ENCODE peak calls at places on chromosomes 6 and 20, in nine cellular contexts. One of them, this sample, is unnamed.

GRCh38 chr6:162605881-162606280 is 121.7 kb downstream of the PRKN start:
- DNase-seq in right cardiac atrium: no peak
- DNase-seq in A549: no peak
- DNase-seq in GM23338: no peak
- DNase-seq in mesendoderm: no peak
- DNase-seq in right atrium auricular region: no peak
- DNase-seq in HCT116: no peak
- DNase-seq in heart left ventricle: no peak
- DNase-seq in pancreas: no peak
- DNase-seq in this sample: no peak

GRCh38 chr6:114543696-114544095 is 200.9 kb upstream of the HS3ST5 start:
- DNase-seq in right cardiac atrium: no peak
- DNase-seq in right atrium auricular region: no peak
- DNase-seq in HCT116: no peak
- DNase-seq in A549: no peak
- DNase-seq in pancreas: no peak
- DNase-seq in heart left ventricle: no peak
- DNase-seq in GM23338: peak
- DNase-seq in mesendoderm: peak
- DNase-seq in this sample: no peak

GRCh38 chr6:9612489-9612888 is 802.4 kb downstream of the TFAP2A start:
- DNase-seq in heart left ventricle: no peak
- DNase-seq in right cardiac atrium: no peak
- DNase-seq in pancreas: no peak
- DNase-seq in mesendoderm: no peak
- DNase-seq in A549: no peak
- DNase-seq in HCT116: no peak
- DNase-seq in right atrium auricular region: no peak
- DNase-seq in GM23338: no peak
- DNase-seq in this sample: no peak

GRCh38 chr20:45056473-45057148 is 44.3 kb downstream of the KCNS1 start:
- DNase-seq in right atrium auricular region: no peak
- DNase-seq in GM23338: no peak
- DNase-seq in heart left ventricle: no peak
- DNase-seq in pancreas: peak
- DNase-seq in right cardiac atrium: no peak
- DNase-seq in mesendoderm: no peak
- DNase-seq in A549: no peak
- DNase-seq in HCT116: no peak
- DNase-seq in this sample: no peak

GRCh38 chr20:17863577-17864292 is 104.9 kb downstream of the SNX5 start:
- DNase-seq in A549: peak
- DNase-seq in mesendoderm: no peak
- DNase-seq in right atrium auricular region: no peak
- DNase-seq in heart left ventricle: no peak
- DNase-seq in pancreas: peak
- DNase-seq in GM23338: no peak
- DNase-seq in HCT116: no peak
- DNase-seq in right cardiac atrium: no peak
- DNase-seq in this sample: peak

GRCh38 chr6:133248241-133249001 is 7.3 kb downstream of the EYA4 start:
- DNase-seq in heart left ventricle: no peak
- DNase-seq in right atrium auricular region: no peak
- DNase-seq in HCT116: no peak
- DNase-seq in mesendoderm: no peak
- DNase-seq in pancreas: no peak
- DNase-seq in GM23338: no peak
- DNase-seq in A549: peak
- DNase-seq in right cardiac atrium: no peak
- DNase-seq in this sample: no peak

GRCh38 chr20:63122626-63123025 is 93.3 kb downstream of the YTHDF1 start:
- DNase-seq in right cardiac atrium: no peak
- DNase-seq in pancreas: no peak
- DNase-seq in A549: no peak
- DNase-seq in right atrium auricular region: no peak
- DNase-seq in heart left ventricle: no peak
- DNase-seq in mesendoderm: no peak
- DNase-seq in GM23338: no peak
- DNase-seq in HCT116: no peak
- DNase-seq in this sample: no peak

GRCh38 chr6:2505624-2506023 is 245.1 kb downstream of the MYLK4 start:
- DNase-seq in HCT116: peak
- DNase-seq in right atrium auricular region: no peak
- DNase-seq in A549: peak
- DNase-seq in GM23338: peak
- DNase-seq in mesendoderm: peak
- DNase-seq in right cardiac atrium: no peak
- DNase-seq in heart left ventricle: no peak
- DNase-seq in pancreas: no peak
- DNase-seq in this sample: no peak

GRCh38 chr6:40328376-40328987 is 258.7 kb downstream of the LRFN2 start:
- DNase-seq in pancreas: peak
- DNase-seq in GM23338: peak
- DNase-seq in mesendoderm: peak
- DNase-seq in HCT116: peak
- DNase-seq in right cardiac atrium: no peak
- DNase-seq in heart left ventricle: no peak
- DNase-seq in A549: peak
- DNase-seq in right atrium auricular region: no peak
- DNase-seq in this sample: peak

GRCh38 chr6:87756858-87757257 is 54.8 kb upstream of the AKIRIN2 start:
- DNase-seq in heart left ventricle: peak
- DNase-seq in mesendoderm: peak
- DNase-seq in A549: peak
- DNase-seq in HCT116: no peak
- DNase-seq in GM23338: no peak
- DNase-seq in right cardiac atrium: peak
- DNase-seq in right atrium auricular region: peak
- DNase-seq in pancreas: no peak
- DNase-seq in this sample: peak

GRCh38 chr6:33820243-33820642 is 16.4 kb upstream of the MLN start:
- DNase-seq in A549: no peak
- DNase-seq in GM23338: no peak
- DNase-seq in HCT116: no peak
- DNase-seq in right atrium auricular region: no peak
- DNase-seq in right cardiac atrium: no peak
- DNase-seq in heart left ventricle: no peak
- DNase-seq in mesendoderm: no peak
- DNase-seq in pancreas: no peak
- DNase-seq in this sample: no peak

GRCh38 chr20:12237772-12238171 is 320.1 kb downstream of the BTBD3 start:
- DNase-seq in right atrium auricular region: peak
- DNase-seq in right cardiac atrium: peak
- DNase-seq in mesendoderm: no peak
- DNase-seq in pancreas: no peak
- DNase-seq in A549: no peak
- DNase-seq in GM23338: no peak
- DNase-seq in HCT116: no peak
- DNase-seq in heart left ventricle: peak
- DNase-seq in this sample: no peak

GRCh38 chr6:34229877-34230276 is 6.8 kb upstream of the HMGA1 start:
- DNase-seq in mesendoderm: no peak
- DNase-seq in A549: no peak
- DNase-seq in GM23338: no peak
- DNase-seq in pancreas: no peak
- DNase-seq in right cardiac atrium: no peak
- DNase-seq in right atrium auricular region: no peak
- DNase-seq in HCT116: no peak
- DNase-seq in heart left ventricle: no peak
- DNase-seq in this sample: no peak

GRCh38 chr6:75830959-75831885 is 82.2 kb downstream of the MYO6 start:
- DNase-seq in GM23338: no peak
- DNase-seq in A549: no peak
- DNase-seq in right cardiac atrium: no peak
- DNase-seq in mesendoderm: no peak
- DNase-seq in pancreas: no peak
- DNase-seq in right atrium auricular region: no peak
- DNase-seq in HCT116: no peak
- DNase-seq in heart left ventricle: no peak
- DNase-seq in this sample: no peak

GRCh38 chr20:16011061-16011460 is 562.2 kb downstream of the KIF16B start:
- DNase-seq in GM23338: no peak
- DNase-seq in right atrium auricular region: no peak
- DNase-seq in right cardiac atrium: no peak
- DNase-seq in HCT116: no peak
- DNase-seq in heart left ventricle: no peak
- DNase-seq in pancreas: no peak
- DNase-seq in mesendoderm: no peak
- DNase-seq in A549: no peak
- DNase-seq in this sample: no peak

GRCh38 chr6:75244063-75244575 is 518 bp upstream of the COX7A2 start:
- DNase-seq in heart left ventricle: no peak
- DNase-seq in mesendoderm: no peak
- DNase-seq in right atrium auricular region: no peak
- DNase-seq in A549: no peak
- DNase-seq in pancreas: no peak
- DNase-seq in right cardiac atrium: no peak
- DNase-seq in HCT116: no peak
- DNase-seq in GM23338: no peak
- DNase-seq in this sample: no peak

DNA sequence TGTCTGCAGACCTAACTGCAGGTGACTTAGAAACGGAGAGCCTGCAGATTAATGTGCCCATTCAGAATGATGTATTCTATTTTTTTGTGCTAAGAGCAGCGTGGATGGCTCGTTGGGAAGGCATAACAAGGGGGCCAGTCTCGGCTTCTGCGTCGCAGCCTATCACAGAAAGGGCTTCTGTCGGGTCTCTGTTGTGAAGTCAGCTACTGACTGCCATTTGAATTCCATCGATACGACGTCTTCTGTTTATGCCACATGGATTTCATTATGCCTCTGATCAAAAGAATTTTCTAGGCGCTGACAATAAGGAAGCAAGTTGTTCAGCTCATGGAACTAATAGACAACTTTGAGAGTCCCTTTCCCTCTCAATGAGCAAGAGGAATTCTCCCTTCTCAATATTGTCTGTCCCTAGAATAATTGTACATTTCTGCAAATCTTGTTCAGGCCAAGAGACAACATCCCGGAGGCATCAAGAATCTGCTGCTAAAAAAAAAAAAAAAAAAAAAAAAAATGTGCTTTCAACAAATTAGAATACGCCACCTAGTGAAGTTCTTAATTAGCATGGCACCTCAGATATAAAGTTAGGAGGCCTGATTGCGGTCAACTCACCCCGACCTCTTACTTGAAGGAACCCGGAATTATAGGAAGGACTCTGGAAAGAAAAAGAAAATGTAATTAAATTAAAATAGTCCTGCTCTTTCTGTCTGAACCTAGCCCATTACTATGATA is 223.9 kb downstream of the TSHZ2 start:
- DNase-seq in mesendoderm: no peak
- DNase-seq in pancreas: no peak
- DNase-seq in right atrium auricular region: no peak
- DNase-seq in GM23338: no peak
- DNase-seq in heart left ventricle: no peak
- DNase-seq in A549: no peak
- DNase-seq in right cardiac atrium: no peak
- DNase-seq in HCT116: no peak
- DNase-seq in this sample: no peak
- H3K27ac ChIP-seq in mesendoderm: no peak
- H3K27ac ChIP-seq in pancreas: no peak
- H3K27ac ChIP-seq in right atrium auricular region: no peak
- H3K27ac ChIP-seq in GM23338: no peak
- H3K27ac ChIP-seq in heart left ventricle: no peak
- H3K27ac ChIP-seq in A549: no peak
- H3K27ac ChIP-seq in right cardiac atrium: no peak
- H3K27ac ChIP-seq in HCT116: no peak
- H3K27ac ChIP-seq in this sample: no peak

GRCh38 chr20:32991386-32991785 is 12.8 kb downstream of the SUN5 start:
- DNase-seq in right atrium auricular region: no peak
- DNase-seq in heart left ventricle: no peak
- DNase-seq in A549: no peak
- DNase-seq in mesendoderm: no peak
- DNase-seq in GM23338: no peak
- DNase-seq in right cardiac atrium: no peak
- DNase-seq in pancreas: no peak
- DNase-seq in HCT116: no peak
- DNase-seq in this sample: no peak
- H3K27ac ChIP-seq in right atrium auricular region: no peak
- H3K27ac ChIP-seq in heart left ventricle: no peak
- H3K27ac ChIP-seq in A549: no peak
- H3K27ac ChIP-seq in mesendoderm: no peak
- H3K27ac ChIP-seq in GM23338: no peak
- H3K27ac ChIP-seq in right cardiac atrium: no peak
- H3K27ac ChIP-seq in pancreas: no peak
- H3K27ac ChIP-seq in HCT116: no peak
- H3K27ac ChIP-seq in this sample: no peak

GRCh38 chr20:32613596-32614053 is 28.5 kb upstream of the NOL4L start:
- DNase-seq in GM23338: no peak
- DNase-seq in A549: no peak
- DNase-seq in pancreas: no peak
- DNase-seq in right cardiac atrium: no peak
- DNase-seq in mesendoderm: no peak
- DNase-seq in right atrium auricular region: no peak
- DNase-seq in heart left ventricle: no peak
- DNase-seq in HCT116: no peak
- DNase-seq in this sample: no peak
- H3K27ac ChIP-seq in GM23338: no peak
- H3K27ac ChIP-seq in A549: no peak
- H3K27ac ChIP-seq in pancreas: no peak
- H3K27ac ChIP-seq in right cardiac atrium: no peak
- H3K27ac ChIP-seq in mesendoderm: no peak
- H3K27ac ChIP-seq in right atrium auricular region: no peak
- H3K27ac ChIP-seq in heart left ventricle: no peak
- H3K27ac ChIP-seq in HCT116: no peak
- H3K27ac ChIP-seq in this sample: no peak

GRCh38 chr20:59571151-59571550 is 33.2 kb upstream of the PHACTR3 start:
- DNase-seq in A549: no peak
- DNase-seq in HCT116: no peak
- DNase-seq in GM23338: no peak
- DNase-seq in right atrium auricular region: no peak
- DNase-seq in mesendoderm: no peak
- DNase-seq in pancreas: no peak
- DNase-seq in heart left ventricle: no peak
- DNase-seq in right cardiac atrium: no peak
- DNase-seq in this sample: no peak

GRCh38 chr20:59573837-59574236 is 30.5 kb upstream of the PHACTR3 start:
- DNase-seq in pancreas: no peak
- DNase-seq in right atrium auricular region: no peak
- DNase-seq in A549: no peak
- DNase-seq in mesendoderm: no peak
- DNase-seq in GM23338: no peak
- DNase-seq in HCT116: no peak
- DNase-seq in right cardiac atrium: no peak
- DNase-seq in heart left ventricle: no peak
- DNase-seq in this sample: no peak

GRCh38 chr20:59572515-59572914 is 31.8 kb upstream of the PHACTR3 start:
- DNase-seq in pancreas: no peak
- DNase-seq in heart left ventricle: no peak
- DNase-seq in right cardiac atrium: no peak
- DNase-seq in A549: no peak
- DNase-seq in GM23338: no peak
- DNase-seq in mesendoderm: no peak
- DNase-seq in right atrium auricular region: no peak
- DNase-seq in HCT116: no peak
- DNase-seq in this sample: no peak

GRCh38 chr20:59569305-59569704 is 35.0 kb upstream of the PHACTR3 start:
- DNase-seq in GM23338: no peak
- DNase-seq in A549: no peak
- DNase-seq in mesendoderm: no peak
- DNase-seq in pancreas: no peak
- DNase-seq in right cardiac atrium: no peak
- DNase-seq in heart left ventricle: no peak
- DNase-seq in right atrium auricular region: no peak
- DNase-seq in HCT116: no peak
- DNase-seq in this sample: no peak

GRCh38 chr20:59571591-59572314 is 32.6 kb upstream of the PHACTR3 start:
- DNase-seq in A549: peak
- DNase-seq in right cardiac atrium: peak
- DNase-seq in right atrium auricular region: peak
- DNase-seq in GM23338: peak
- DNase-seq in pancreas: peak
- DNase-seq in HCT116: peak
- DNase-seq in heart left ventricle: peak
- DNase-seq in mesendoderm: peak
- DNase-seq in this sample: peak
- H3K27ac ChIP-seq in A549: no peak
- H3K27ac ChIP-seq in right cardiac atrium: no peak
- H3K27ac ChIP-seq in right atrium auricular region: peak
- H3K27ac ChIP-seq in GM23338: no peak
- H3K27ac ChIP-seq in pancreas: no peak
- H3K27ac ChIP-seq in HCT116: no peak
- H3K27ac ChIP-seq in heart left ventricle: peak
- H3K27ac ChIP-seq in mesendoderm: no peak
- H3K27ac ChIP-seq in this sample: peak

This sample was measured in adrenal gland.